ENCODE peak calls at places on chromosome 3, in seven cellular contexts. B is AG09309; K is AG10803; T is naive thymus-derived CD4-positive, alpha-beta T cell; E is fibroblast of pulmonary artery; C is psoas muscle; A is gastrocnemius medialis. D is an unnamed sample.
A peak's percentile ranks its signal among the peaks of the same experiment; 100 is the strongest.

GRCh38 chr3:16067837-16068471 is 106.5 kb upstream of the GALNT15 start:
- DNase-seq in E (no peak), K (no peak), A (no peak), B (peak; percentile 69), C (no peak), T (no peak), D (no peak)

GRCh38 chr3:27714692-27715453 is 7.2 kb downstream of the EOMES start:
- DNase-seq in C (no peak), B (no peak), K (no peak), T (no peak), A (no peak), E (no peak), D (no peak)

GRCh38 chr3:18440053-18440768 is 15.1 kb upstream of the SATB1 start:
- DNase-seq in K (peak; percentile 37), C (no peak), B (no peak), E (no peak), A (no peak), T (no peak), D (no peak)

GRCh38 chr3:174346571-174346970 is 512.6 kb upstream of the NAALADL2 start:
- DNase-seq in C (no peak), A (no peak), B (no peak), T (no peak), K (no peak), E (no peak), D (no peak)

GRCh38 chr3:23991236-23992050 is 46.4 kb downstream of the NR1D2 start:
- DNase-seq in E (peak; percentile 48), B (no peak), K (peak; percentile 23), C (no peak), T (no peak), A (no peak), D (no peak)

GRCh38 chr3:133691410-133692107 is 29.8 kb upstream of the TOPBP1 start:
- DNase-seq in T (no peak), E (peak; percentile 17), A (no peak), K (peak; percentile 4), B (no peak), C (no peak), D (no peak)

GRCh38 chr3:46830801-46831200 is 32.4 kb downstream of the MYL3 start:
- DNase-seq in B (no peak), T (no peak), A (no peak), C (no peak), E (no peak), K (no peak), D (no peak)

GRCh38 chr3:177195941-177196472 is 1.3 kb downstream of the TBL1XR1 start:
- DNase-seq in K (peak; percentile 9), C (no peak), B (no peak), E (no peak), T (peak; percentile 40), A (no peak), D (no peak)

GRCh38 chr3:151976211-151977050 is 103.0 kb downstream of the SUCNR1 start:
- DNase-seq in B (peak; percentile 96), T (no peak), K (peak; percentile 98), E (peak; percentile 88), C (no peak), A (no peak), D (no peak)

GRCh38 chr3:106431698-106432097 is 562.9 kb upstream of the CBLB start:
- DNase-seq in B (no peak), K (no peak), E (no peak), T (no peak), A (no peak), C (peak; percentile 16), D (no peak)

GRCh38 chr3:12705981-12706380 is 42.1 kb upstream of the RAF1 start:
- DNase-seq in T (no peak), K (peak; percentile 90), E (no peak), A (no peak), B (peak; percentile 71), C (no peak), D (no peak)

GRCh38 chr3:194267744-194268658 is 83.1 kb downstream of the CPN2 start:
- DNase-seq in C (peak; percentile 77), E (peak; percentile 99), B (no peak), K (no peak), A (no peak), T (no peak), D (no peak)

GRCh38 chr3:119660474-119661150 is at the start of gene POPDC2:
- DNase-seq in E (peak; percentile 78), T (no peak), K (peak; percentile 61), C (no peak), A (peak; percentile 59), B (no peak), D (no peak)

GRCh38 chr3:119662604-119663377 is 2.4 kb upstream of the POPDC2 start:
- DNase-seq in B (no peak), T (no peak), E (peak; percentile 45), K (peak; percentile 55), A (peak; percentile 83), C (no peak), D (no peak)

GRCh38 chr3:119657887-119658702 is 2.3 kb downstream of the POPDC2 start:
- DNase-seq in K (no peak), B (no peak), C (no peak), A (no peak), E (no peak), T (no peak), D (no peak)

GRCh38 chr3:119658994-119659393 is 1.4 kb downstream of the POPDC2 start:
- DNase-seq in C (no peak), T (no peak), E (no peak), B (no peak), A (no peak), K (no peak), D (no peak)

GRCh38 chr3:119659584-119660291 is 651 bp downstream of the POPDC2 start:
- DNase-seq in K (no peak), C (no peak), A (peak; percentile 80), B (no peak), T (no peak), E (no peak), D (no peak)
- H3K4me3 ChIP-seq in K (no peak overlapping the region), C (peak overlapping the region; percentile 71), A (peak overlapping the region; percentile 54), B (no peak overlapping the region), T (no peak overlapping the region), E (no peak overlapping the region), D (no peak overlapping the region)

DNA sequence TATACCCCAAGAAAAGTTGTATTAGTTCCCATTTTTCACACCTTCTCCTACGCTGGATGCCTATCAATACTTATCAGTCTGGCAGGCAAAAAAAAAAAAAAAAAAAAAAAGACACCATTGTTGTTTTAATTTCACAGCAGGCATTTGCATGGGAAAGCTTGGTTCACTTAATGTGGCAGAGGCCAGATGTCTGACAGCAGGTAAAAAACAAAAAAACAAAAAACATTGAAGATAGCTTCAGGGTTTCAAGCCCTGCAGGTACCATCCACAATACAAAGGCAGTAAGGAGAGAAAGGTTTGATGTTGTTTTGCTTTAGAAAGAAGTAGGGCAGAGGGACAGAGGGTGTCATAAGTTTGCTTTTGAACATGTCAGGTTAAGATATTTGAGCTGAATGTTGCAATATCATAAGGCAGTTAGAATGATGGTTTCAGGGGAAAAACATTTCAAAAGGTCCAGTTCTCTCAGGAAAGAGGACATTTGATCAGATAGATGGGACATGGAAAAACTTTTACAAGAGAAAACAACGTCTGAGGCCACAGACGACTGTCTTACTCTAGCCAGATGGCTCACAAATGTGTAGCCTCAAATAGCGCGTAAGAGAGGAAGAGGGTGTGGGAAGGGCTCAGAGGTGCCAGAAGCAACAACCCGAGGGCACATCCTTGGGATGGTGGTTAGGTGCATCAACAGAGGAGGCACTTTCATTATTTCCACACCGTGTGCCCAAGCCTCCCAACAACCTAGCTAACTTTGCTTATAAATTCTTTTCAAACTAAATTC is 25.7 kb downstream of the PCOLCE2 start:
- DNase-seq in B (peak; percentile 67), A (no peak), E (no peak), K (peak; percentile 74), T (no peak), C (no peak), D (no peak)
- H3K4me3 ChIP-seq in B (peak overlapping the region; percentile 19), A (no peak overlapping the region), E (no peak overlapping the region), K (peak overlapping the region; percentile 52), T (no peak overlapping the region), C (no peak overlapping the region), D (no peak overlapping the region)

DNA sequence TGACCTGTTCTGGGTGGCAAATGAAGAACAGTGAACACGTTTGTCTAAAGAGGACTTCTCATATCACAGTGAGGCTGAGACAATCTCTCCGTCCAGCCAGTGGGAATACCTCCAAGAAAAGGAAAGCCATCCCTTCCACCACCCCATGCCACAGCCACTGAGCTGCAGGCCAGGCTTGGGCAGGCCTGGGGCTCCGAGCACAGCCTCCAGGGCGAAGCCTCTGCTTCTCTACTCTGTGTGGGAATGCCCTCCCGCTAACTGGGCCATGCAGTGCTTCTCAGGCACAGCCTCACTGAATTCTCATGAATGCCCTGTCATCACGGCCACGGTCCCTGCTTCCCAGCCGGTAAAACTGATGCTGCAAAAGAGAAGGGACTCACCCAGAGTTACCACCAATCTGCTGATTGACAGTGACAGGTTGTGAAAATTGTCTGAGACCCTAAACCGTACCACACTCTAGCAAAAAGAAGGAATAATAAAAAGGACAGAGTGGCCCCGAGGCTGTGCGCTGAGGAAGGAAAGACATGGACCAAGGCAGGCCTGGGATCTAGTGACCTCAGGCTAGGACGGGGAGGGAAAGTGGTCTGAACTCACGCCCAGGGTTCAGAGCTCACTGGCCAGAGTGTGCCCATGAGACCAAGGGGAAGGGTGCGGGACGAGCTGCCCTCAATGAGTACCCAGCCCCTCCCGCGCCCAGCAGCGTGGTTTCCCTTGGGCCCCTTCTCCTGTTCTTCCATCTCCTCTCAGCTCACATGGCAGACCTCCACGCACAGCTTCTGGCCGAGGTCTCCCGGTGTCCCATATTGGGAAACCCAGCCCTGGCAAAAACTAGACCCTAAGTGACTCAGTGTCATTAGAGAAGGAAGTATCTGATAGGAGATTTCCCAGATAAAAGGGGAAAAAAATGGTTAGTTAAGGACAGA is 52.8 kb downstream of the DHX30 start:
- DNase-seq in B (no peak), C (peak; percentile 61), K (no peak), E (no peak), A (peak; percentile 87), T (no peak), D (no peak)
- H3K4me3 ChIP-seq in B (no peak overlapping the region), C (no peak overlapping the region), K (no peak overlapping the region), E (no peak overlapping the region), A (no peak overlapping the region), T (no peak overlapping the region), D (no peak overlapping the region)

GRCh38 chr3:124768812-124769211 is 38.6 kb downstream of the UMPS start:
- DNase-seq in T (no peak), E (peak; percentile 29), K (no peak), A (no peak), B (no peak), C (no peak), D (no peak)

GRCh38 chr3:124767691-124768090 is 37.4 kb downstream of the UMPS start:
- DNase-seq in T (no peak), C (no peak), E (no peak), A (no peak), B (no peak), K (no peak), D (no peak)

GRCh38 chr3:124771083-124771445 is 40.8 kb downstream of the UMPS start:
- DNase-seq in B (no peak), E (no peak), T (no peak), C (no peak), K (no peak), A (no peak), D (no peak)

GRCh38 chr3:124770341-124771082 is 40.3 kb downstream of the UMPS start:
- DNase-seq in A (peak; percentile 26), E (peak; percentile 34), K (no peak), T (no peak), B (no peak), C (peak; percentile 49), D (no peak)

DNA sequence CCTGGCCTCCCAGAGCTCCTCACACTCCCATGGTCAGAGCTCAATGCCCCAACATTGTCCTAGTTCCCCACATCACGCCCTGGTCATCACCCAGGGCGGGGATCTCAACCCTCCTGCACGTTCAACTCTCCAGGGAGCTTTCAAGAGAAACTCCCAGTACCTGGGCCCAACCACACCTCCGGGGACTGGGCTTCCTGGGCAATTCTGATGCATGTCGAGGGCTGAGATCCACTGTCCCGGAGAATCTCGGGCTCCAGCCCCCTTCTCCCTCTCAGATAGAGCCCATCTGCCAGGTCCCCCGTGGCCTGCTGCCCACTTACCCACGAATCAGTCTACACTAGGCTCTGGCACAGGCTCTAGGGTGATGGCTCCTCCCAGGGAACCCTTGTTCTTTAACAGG is 39.2 kb downstream of the UMPS start:
- DNase-seq in B (no peak), K (no peak), T (no peak), C (no peak), A (no peak), E (no peak), D (no peak)
- H3K4me3 ChIP-seq in B (no peak overlapping the region), K (no peak overlapping the region), T (no peak overlapping the region), C (no peak overlapping the region), A (no peak overlapping the region), E (no peak overlapping the region), D (no peak overlapping the region)

D was measured in right lobe of liver.